ENCODE peak calls at places on chromosome 5, in six cellular contexts. One of them, this sample, is unnamed.

GRCh38 chr5:167049043-167049663 is 1242.3 kb upstream of the WWC1 start:
- DNase-seq in H1: no peak
- DNase-seq in GM12878: no peak
- DNase-seq in K562: peak
- DNase-seq in HepG2: peak
- DNase-seq in GM12891: no peak
- DNase-seq in this sample: no peak

GRCh38 chr5:115785395-115786009 is 31.0 kb downstream of the CDO1 start:
- DNase-seq in H1: peak
- DNase-seq in GM12878: no peak
- DNase-seq in K562: no peak
- DNase-seq in HepG2: no peak
- DNase-seq in GM12891: no peak
- DNase-seq in this sample: no peak

GRCh38 chr5:176870110-176870591 is 29.0 kb downstream of the HK3 start:
- DNase-seq in H1: peak
- DNase-seq in GM12878: no peak
- DNase-seq in K562: peak
- DNase-seq in HepG2: peak
- DNase-seq in GM12891: no peak
- DNase-seq in this sample: no peak

GRCh38 chr5:33415811-33416354 is 24.9 kb upstream of the TARS1 start:
- DNase-seq in H1: no peak
- DNase-seq in GM12878: no peak
- DNase-seq in K562: no peak
- DNase-seq in HepG2: no peak
- DNase-seq in GM12891: no peak
- DNase-seq in this sample: no peak

GRCh38 chr5:128708841-128709240 is 170.8 kb upstream of the FBN2 start:
- DNase-seq in H1: no peak
- DNase-seq in GM12878: no peak
- DNase-seq in K562: no peak
- DNase-seq in HepG2: no peak
- DNase-seq in GM12891: no peak
- DNase-seq in this sample: no peak

GRCh38 chr5:10331341-10331796 is 22.1 kb upstream of the MARCHF6 start:
- DNase-seq in H1: no peak
- DNase-seq in GM12878: no peak
- DNase-seq in K562: no peak
- DNase-seq in HepG2: peak
- DNase-seq in GM12891: no peak
- DNase-seq in this sample: no peak

GRCh38 chr5:115543931-115544370 is 624 bp downstream of the FEM1C start:
- DNase-seq in H1: no peak
- DNase-seq in GM12878: no peak
- DNase-seq in K562: peak
- DNase-seq in HepG2: peak
- DNase-seq in GM12891: no peak
- DNase-seq in this sample: peak

GRCh38 chr5:156640751-156641241 is 209.3 kb upstream of the PPP1R2B start:
- DNase-seq in H1: no peak
- DNase-seq in GM12878: no peak
- DNase-seq in K562: no peak
- DNase-seq in HepG2: no peak
- DNase-seq in GM12891: no peak
- DNase-seq in this sample: no peak

GRCh38 chr5:174326372-174326771 is 280.9 kb downstream of the NSG2 start:
- DNase-seq in H1: no peak
- DNase-seq in GM12878: no peak
- DNase-seq in K562: no peak
- DNase-seq in HepG2: no peak
- DNase-seq in GM12891: no peak
- DNase-seq in this sample: no peak

GRCh38 chr5:56126487-56127179 is 106.5 kb downstream of the ANKRD55 start:
- DNase-seq in H1: no peak
- DNase-seq in GM12878: no peak
- DNase-seq in K562: no peak
- DNase-seq in HepG2: no peak
- DNase-seq in GM12891: no peak
- DNase-seq in this sample: no peak

GRCh38 chr5:61809651-61810050 is 477.6 kb downstream of the ZSWIM6 start:
- DNase-seq in H1: no peak
- DNase-seq in GM12878: no peak
- DNase-seq in K562: no peak
- DNase-seq in HepG2: no peak
- DNase-seq in GM12891: no peak
- DNase-seq in this sample: no peak

GRCh38 chr5:122846051-122846567 is 696 bp downstream of the SNX24 start:
- DNase-seq in H1: no peak
- DNase-seq in GM12878: no peak
- DNase-seq in K562: no peak
- DNase-seq in HepG2: peak
- DNase-seq in GM12891: no peak
- DNase-seq in this sample: no peak

GRCh38 chr5:179766021-179766725 is 27.6 kb upstream of the LTC4S start:
- DNase-seq in H1: no peak
- DNase-seq in GM12878: no peak
- DNase-seq in K562: peak
- DNase-seq in HepG2: no peak
- DNase-seq in GM12891: no peak
- DNase-seq in this sample: no peak

GRCh38 chr5:5418006-5418405 is 4.5 kb upstream of the ICE1 start:
- DNase-seq in H1: no peak
- DNase-seq in GM12878: no peak
- DNase-seq in K562: no peak
- DNase-seq in HepG2: no peak
- DNase-seq in GM12891: no peak
- DNase-seq in this sample: no peak

GRCh38 chr5:154385236-154385512 is 60.6 kb upstream of the SAP30L start:
- DNase-seq in H1: no peak
- DNase-seq in GM12878: no peak
- DNase-seq in K562: no peak
- DNase-seq in HepG2: no peak
- DNase-seq in GM12891: no peak
- DNase-seq in this sample: no peak

GRCh38 chr5:176772271-176773210 is 37.8 kb upstream of the UNC5A start:
- DNase-seq in H1: no peak
- DNase-seq in GM12878: no peak
- DNase-seq in K562: no peak
- DNase-seq in HepG2: no peak
- DNase-seq in GM12891: no peak
- DNase-seq in this sample: no peak

GRCh38 chr5:142900926-142901325 is 130.7 kb downstream of the ARHGAP26 start:
- DNase-seq in H1: no peak
- DNase-seq in GM12878: no peak
- DNase-seq in K562: no peak
- DNase-seq in HepG2: no peak
- DNase-seq in GM12891: no peak
- DNase-seq in this sample: no peak

GRCh38 chr5:149326611-149327010 is 18.7 kb upstream of the GRPEL2 start:
- DNase-seq in H1: no peak
- DNase-seq in GM12878: no peak
- DNase-seq in K562: no peak
- DNase-seq in HepG2: no peak
- DNase-seq in GM12891: no peak
- DNase-seq in this sample: no peak

GRCh38 chr5:111517853-111518501 is 5.6 kb upstream of the STARD4 start:
- DNase-seq in H1: no peak
- DNase-seq in GM12878: peak
- DNase-seq in K562: no peak
- DNase-seq in HepG2: no peak
- DNase-seq in GM12891: no peak
- DNase-seq in this sample: no peak

GRCh38 chr5:83472508-83473343 is 1.2 kb downstream of the VCAN start:
- DNase-seq in H1: no peak
- DNase-seq in GM12878: no peak
- DNase-seq in K562: peak
- DNase-seq in HepG2: no peak
- DNase-seq in GM12891: peak
- DNase-seq in this sample: peak

GRCh38 chr5:84118551-84118950 is 266.1 kb downstream of the EDIL3 start:
- DNase-seq in H1: no peak
- DNase-seq in GM12878: no peak
- DNase-seq in K562: no peak
- DNase-seq in HepG2: no peak
- DNase-seq in GM12891: no peak
- DNase-seq in this sample: no peak

DNA sequence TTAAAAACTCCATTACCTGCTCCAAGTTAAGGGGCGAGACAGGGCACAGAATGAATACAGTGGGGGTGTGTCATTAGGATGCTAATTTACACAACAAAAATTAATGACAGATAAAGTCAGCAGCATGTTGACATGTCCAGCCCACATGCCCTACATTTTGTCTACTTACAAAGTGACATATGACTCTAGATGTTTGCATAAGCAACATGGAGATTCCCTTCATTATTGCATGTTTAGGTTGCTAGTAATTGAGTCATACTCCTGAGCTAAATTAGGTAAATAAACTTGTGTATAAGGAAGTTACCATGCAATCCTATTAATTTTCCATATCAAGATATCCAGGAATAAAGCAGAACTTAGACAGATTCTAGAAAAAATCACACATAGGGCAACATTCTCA is 232.2 kb downstream of the PDE4D start:
- DNase-seq in H1: no peak
- DNase-seq in GM12878: no peak
- DNase-seq in K562: no peak
- DNase-seq in HepG2: peak
- DNase-seq in GM12891: no peak
- DNase-seq in this sample: no peak
- TF ChIP-seq POLR2A in H1: no peak
- TF ChIP-seq POLR2A in GM12878: no peak
- TF ChIP-seq POLR2A in K562: no peak
- TF ChIP-seq POLR2A in HepG2: no peak
- TF ChIP-seq POLR2A in GM12891: no peak
- TF ChIP-seq POLR2A in this sample: no peak

GRCh38 chr5:68648944-68649874 is 433.7 kb downstream of the PIK3R1 start:
- DNase-seq in H1: no peak
- DNase-seq in GM12878: no peak
- DNase-seq in K562: no peak
- DNase-seq in HepG2: no peak
- DNase-seq in GM12891: no peak
- DNase-seq in this sample: no peak
- TF ChIP-seq POLR2AphosphoS5 in H1: no peak
- TF ChIP-seq POLR2AphosphoS5 in GM12878: no peak
- TF ChIP-seq POLR2AphosphoS5 in K562: no peak
- TF ChIP-seq POLR2AphosphoS5 in HepG2: no peak
- TF ChIP-seq POLR2AphosphoS5 in GM12891: no peak
- TF ChIP-seq POLR2AphosphoS5 in this sample: no peak

GRCh38 chr5:17339841-17340240 is 122.4 kb downstream of the BASP1 start:
- DNase-seq in H1: no peak
- DNase-seq in GM12878: no peak
- DNase-seq in K562: no peak
- DNase-seq in HepG2: no peak
- DNase-seq in GM12891: no peak
- DNase-seq in this sample: no peak

GRCh38 chr5:17340816-17341215 is 123.4 kb downstream of the BASP1 start:
- DNase-seq in H1: no peak
- DNase-seq in GM12878: no peak
- DNase-seq in K562: no peak
- DNase-seq in HepG2: no peak
- DNase-seq in GM12891: no peak
- DNase-seq in this sample: no peak

GRCh38 chr5:17340363-17340762 is 122.9 kb downstream of the BASP1 start:
- DNase-seq in H1: no peak
- DNase-seq in GM12878: no peak
- DNase-seq in K562: no peak
- DNase-seq in HepG2: no peak
- DNase-seq in GM12891: no peak
- DNase-seq in this sample: no peak

GRCh38 chr5:17346811-17347210 is 129.4 kb downstream of the BASP1 start:
- DNase-seq in H1: no peak
- DNase-seq in GM12878: no peak
- DNase-seq in K562: no peak
- DNase-seq in HepG2: no peak
- DNase-seq in GM12891: no peak
- DNase-seq in this sample: no peak

DNA sequence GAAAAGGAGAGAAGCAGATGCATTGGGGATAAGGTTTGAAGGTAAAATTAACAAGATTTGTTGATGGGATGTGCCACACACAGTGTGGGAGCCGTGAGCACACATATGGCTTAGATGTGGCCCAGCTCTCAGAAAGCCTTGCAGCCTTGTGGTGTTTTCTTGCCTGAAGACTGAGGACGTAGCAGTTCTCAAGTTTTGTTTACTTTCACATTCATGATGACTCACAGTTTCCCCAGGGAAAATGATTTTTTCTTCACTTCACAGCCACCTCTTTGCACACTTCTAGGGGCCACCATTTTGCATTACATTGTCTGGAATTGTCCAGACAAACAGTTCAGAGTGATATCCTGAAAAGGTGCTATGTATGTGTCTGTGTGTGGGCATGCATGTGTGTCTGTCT is 126.2 kb downstream of the BASP1 start:
- DNase-seq in H1: no peak
- DNase-seq in GM12878: peak
- DNase-seq in K562: peak
- DNase-seq in HepG2: no peak
- DNase-seq in GM12891: peak
- DNase-seq in this sample: no peak
- TF ChIP-seq TAF1 in H1: no peak
- TF ChIP-seq TAF1 in GM12878: no peak
- TF ChIP-seq TAF1 in K562: no peak
- TF ChIP-seq TAF1 in HepG2: no peak
- TF ChIP-seq TAF1 in GM12891: no peak
- TF ChIP-seq TAF1 in this sample: no peak

GRCh38 chr5:81633916-81634315 is 117.0 kb downstream of the SSBP2 start:
- DNase-seq in H1: no peak
- DNase-seq in GM12878: no peak
- DNase-seq in K562: no peak
- DNase-seq in HepG2: no peak
- DNase-seq in GM12891: no peak
- DNase-seq in this sample: no peak
- TF ChIP-seq POLR2A in H1: no peak
- TF ChIP-seq POLR2A in GM12878: no peak
- TF ChIP-seq POLR2A in K562: no peak
- TF ChIP-seq POLR2A in HepG2: no peak
- TF ChIP-seq POLR2A in GM12891: no peak
- TF ChIP-seq POLR2A in this sample: no peak

GRCh38 chr5:139634541-139634940 is 13.6 kb upstream of the CXXC5 start:
- DNase-seq in H1: no peak
- DNase-seq in GM12878: no peak
- DNase-seq in K562: no peak
- DNase-seq in HepG2: no peak
- DNase-seq in GM12891: no peak
- DNase-seq in this sample: no peak

GRCh38 chr5:139636207-139636792 is 11.8 kb upstream of the CXXC5 start:
- DNase-seq in H1: no peak
- DNase-seq in GM12878: peak
- DNase-seq in K562: peak
- DNase-seq in HepG2: no peak
- DNase-seq in GM12891: peak
- DNase-seq in this sample: peak

GRCh38 chr5:139636975-139637408 is 11.2 kb upstream of the CXXC5 start:
- DNase-seq in H1: no peak
- DNase-seq in GM12878: peak
- DNase-seq in K562: peak
- DNase-seq in HepG2: no peak
- DNase-seq in GM12891: no peak
- DNase-seq in this sample: no peak

GRCh38 chr5:139635191-139635590 is 13.0 kb upstream of the CXXC5 start:
- DNase-seq in H1: no peak
- DNase-seq in GM12878: no peak
- DNase-seq in K562: no peak
- DNase-seq in HepG2: no peak
- DNase-seq in GM12891: no peak
- DNase-seq in this sample: no peak

GRCh38 chr5:139635606-139636206 is 12.4 kb upstream of the CXXC5 start:
- DNase-seq in H1: no peak
- DNase-seq in GM12878: no peak
- DNase-seq in K562: peak
- DNase-seq in HepG2: peak
- DNase-seq in GM12891: no peak
- DNase-seq in this sample: no peak
- TF ChIP-seq POLR2AphosphoS5 in H1: no peak
- TF ChIP-seq POLR2AphosphoS5 in GM12878: no peak
- TF ChIP-seq POLR2AphosphoS5 in K562: peak
- TF ChIP-seq POLR2AphosphoS5 in HepG2: no peak
- TF ChIP-seq POLR2AphosphoS5 in GM12891: no peak
- TF ChIP-seq POLR2AphosphoS5 in this sample: no peak